ENCODE peak calls at places on chromosomes 16 and 17, in four cellular contexts. D, S, L and X are unnamed samples.

GRCh38 chr17:6366144-6366755 is 68.7 kb downstream of the AIPL1 start:
- DNase-seq in D (no peak), L (no peak), S (no peak), X (no peak)

GRCh38 chr17:81164464-81165245 is 652 bp upstream of the PVALEF start:
- DNase-seq in S (no peak), L (no peak), D (no peak), X (no peak)

GRCh38 chr16:86285421-86285820 is 224.9 kb upstream of the FOXF1 start:
- DNase-seq in D (no peak), S (no peak), L (no peak), X (no peak)

GRCh38 chr16:57626420-57627170 is 1.8 kb upstream of the ADGRG1 start:
- DNase-seq in S (no peak), D (no peak), L (peak; percentile 32), X (no peak)

GRCh38 chr17:60770946-60771422 is 93.3 kb downstream of the BCAS3 start:
- DNase-seq in S (no peak), L (no peak), D (no peak), X (no peak)

GRCh38 chr17:18319604-18320256 is 4.6 kb downstream of the SMCR8 start:
- DNase-seq in D (no peak), S (no peak), L (no peak), X (no peak)

GRCh38 chr16:84595052-84595481 is 22.8 kb downstream of the COTL1 start:
- DNase-seq in D (no peak), S (no peak), L (no peak), X (no peak)

GRCh38 chr17:41710472-41711090 is 1.6 kb upstream of the GAST start:
- DNase-seq in S (no peak), D (no peak), L (no peak), X (no peak)

GRCh38 chr17:59684967-59685366 is 22.3 kb downstream of the PTRH2 start:
- DNase-seq in S (no peak), L (no peak), D (no peak), X (no peak)

GRCh38 chr17:30375661-30376060 is 3.1 kb upstream of the CPD start:
- DNase-seq in S (no peak), L (no peak), D (no peak), X (no peak)

GRCh38 chr16:19639986-19640421 is 78.0 kb downstream of the KNOP1 start:
- DNase-seq in L (no peak), S (no peak), D (no peak), X (no peak)

GRCh38 chr17:59410049-59410437 is 78.6 kb downstream of the YPEL2 start:
- DNase-seq in D (no peak), S (no peak), L (no peak), X (no peak)

GRCh38 chr16:17466876-17467275 is 3.9 kb downstream of the XYLT1 start:
- DNase-seq in L (no peak), D (no peak), S (no peak), X (no peak)

GRCh38 chr16:64412578-64413280 is 709.1 kb downstream of the CDH11 start:
- DNase-seq in S (no peak), L (no peak), D (no peak), X (no peak)

GRCh38 chr16:10738231-10739077 is 5.2 kb upstream of the NUBP1 start:
- DNase-seq in L (peak; percentile 95), S (peak; percentile 56), D (no peak), X (peak; percentile 87)

GRCh38 chr16:50285406-50286003 is 19.2 kb downstream of the ADCY7 start:
- DNase-seq in L (no peak), D (no peak), S (no peak), X (no peak)

GRCh38 chr17:31596382-31597323 is 205.2 kb downstream of the RAB11FIP4 start:
- DNase-seq in S (peak; percentile 69), D (peak; percentile 60), L (peak; percentile 94), X (peak; percentile 76)